ENCODE peak calls at places on chromosomes 3 and 15, in six cellular contexts. I is cardiac muscle cell; Z is mammary epithelial cell; H is CD4-positive, alpha-beta T cell; U is RWPE2; F is psoas muscle. L is an unnamed sample. For H3K27me3, the result is how much of the 10 kb centered on the place peaks cover.

GRCh38 chr3:12267380-12268030 is 21.4 kb upstream of the PPARG start:
- DNase-seq in H (no peak), Z (no peak), U (no peak), F (no peak), I (no peak), L (no peak)

GRCh38 chr3:116444819-116445290 is 432 bp downstream of the LSAMP start:
- DNase-seq in F (no peak), U (no peak), H (no peak), I (peak), Z (no peak), L (peak)

GRCh38 chr15:89034305-89034704 is 54.0 kb upstream of the ABHD2 start:
- DNase-seq in U (no peak), I (no peak), Z (peak), H (no peak), F (no peak), L (no peak)

GRCh38 chr3:52771702-52772101 is 962 bp upstream of the NEK4 start:
- DNase-seq in H (no peak), U (no peak), Z (no peak), I (no peak), F (no peak), L (no peak)

GRCh38 chr3:146184616-146185015 is 23.6 kb upstream of the PLOD2 start:
- DNase-seq in H (no peak), U (no peak), Z (peak), F (no peak), I (peak), L (no peak)

GRCh38 chr15:83061680-83062079 is 5.4 kb downstream of the BTBD1 start:
- DNase-seq in H (no peak), I (no peak), F (no peak), U (no peak), Z (peak), L (no peak)

GRCh38 chr3:14452676-14453367 is 50.4 kb downstream of the SLC6A6 start:
- DNase-seq in F (peak), Z (peak), I (no peak), U (no peak), H (no peak), L (no peak)

GRCh38 chr15:75436861-75437260 is 14.6 kb downstream of the SIN3A start:
- DNase-seq in U (no peak), I (no peak), F (no peak), Z (peak), H (no peak), L (no peak)

GRCh38 chr3:129648331-129648730 is 41.9 kb upstream of the PLXND1 start:
- DNase-seq in I (no peak), H (no peak), F (no peak), Z (no peak), U (no peak), L (no peak)

GRCh38 chr3:38049358-38050126 is 10.5 kb downstream of the DLEC1 start:
- DNase-seq in U (no peak), H (no peak), I (no peak), Z (no peak), F (no peak), L (no peak)

GRCh38 chr3:169026543-169027181 is 636.9 kb downstream of the MECOM start:
- DNase-seq in F (no peak), Z (peak), H (no peak), U (no peak), I (no peak), L (no peak)

GRCh38 chr15:74612677-74613076 is 3.0 kb upstream of the CLK3 start:
- DNase-seq in F (no peak), U (no peak), H (no peak), Z (no peak), I (no peak), L (no peak)

GRCh38 chr15:48547305-48547704 is 98.2 kb downstream of the FBN1 start:
- DNase-seq in I (no peak), H (no peak), U (no peak), Z (no peak), F (no peak), L (no peak)

DNA sequence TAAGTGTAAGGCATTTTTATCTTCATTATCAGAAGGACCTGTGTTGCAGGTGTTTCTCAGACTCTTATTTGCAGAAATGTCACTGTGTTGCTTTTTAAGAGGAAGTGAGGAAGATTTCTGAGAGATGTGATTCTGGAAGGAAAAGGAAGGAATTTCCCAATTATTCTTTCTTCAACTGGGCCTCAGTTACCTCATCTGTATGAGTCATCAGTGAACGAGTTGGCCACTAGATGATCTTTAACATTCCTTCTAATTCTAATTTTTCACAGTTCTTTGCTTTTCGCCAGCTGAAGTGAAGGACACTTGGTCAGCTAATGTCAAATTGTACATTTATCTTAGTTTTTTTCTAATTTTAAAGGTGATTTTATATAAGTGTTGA is 28.9 kb downstream of the CLEC3B start:
- DNase-seq in Z (peak), U (no peak), H (no peak), I (no peak), F (no peak), L (no peak)
- H3K27me3 ChIP-seq in Z (under half), U (under half), H (under half), I (under half), F (under half), L (under half)

GRCh38 chr3:157347577-157348303 is 88.9 kb upstream of the PTX3 start:
- DNase-seq in H (no peak), U (no peak), I (no peak), F (no peak), Z (no peak), L (peak)
- TF ChIP-seq CTCF in H (no peak), U (no peak), I (peak), F (no peak), Z (peak), L (peak)

GRCh38 chr15:40125950-40126349 is 17.3 kb upstream of the BMF start:
- DNase-seq in H (no peak), Z (no peak), I (no peak), F (no peak), U (no peak), L (no peak)
- H3K27ac ChIP-seq in H (no peak), Z (no peak), I (no peak), F (no peak), U (no peak), L (no peak)

DNA sequence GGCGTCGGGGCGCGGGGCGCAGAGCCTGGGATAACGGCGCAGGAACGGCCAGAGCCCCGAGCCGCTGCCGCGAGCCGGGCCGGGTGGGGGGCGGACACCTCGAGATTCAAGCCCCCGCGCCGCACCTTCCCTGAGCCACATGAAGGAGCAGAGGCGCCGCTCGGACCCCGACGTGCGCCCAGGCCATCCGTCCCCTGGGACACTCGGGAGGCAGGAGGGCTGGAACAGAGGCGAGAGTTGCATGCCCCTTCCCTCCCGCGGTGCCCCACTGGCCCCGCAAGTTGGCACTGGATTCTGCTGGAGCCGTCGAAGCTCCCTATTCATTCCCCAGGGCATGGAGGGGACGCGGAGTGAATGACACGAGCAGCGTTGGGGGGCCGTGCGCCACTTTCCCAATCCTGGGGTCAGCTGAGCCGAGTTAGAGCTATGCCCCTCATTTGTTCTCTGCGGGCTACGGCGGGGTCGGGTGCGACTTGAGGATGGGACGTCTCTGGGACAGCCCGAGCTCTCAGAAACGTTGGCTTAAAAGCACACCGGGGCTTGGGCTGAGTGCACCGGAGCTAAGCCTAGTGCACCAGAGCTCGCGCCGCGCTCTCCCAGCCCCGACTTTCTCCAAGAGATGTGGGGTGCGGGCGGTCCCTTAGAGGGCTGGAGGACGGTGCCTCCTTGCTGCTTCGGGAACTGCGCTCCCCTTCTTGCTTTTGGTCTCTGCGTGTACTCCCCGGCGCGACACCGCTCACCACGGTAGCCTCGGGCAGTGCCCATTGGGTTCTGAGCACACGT is 589 bp downstream of the SLC6A1 start:
- DNase-seq in U (no peak), I (no peak), Z (no peak), F (no peak), H (no peak), L (no peak)
- H3K27me3 ChIP-seq in U (half or more), I (half or more), Z (half or more), F (under half), H (half or more), L (under half)

L was measured in WERI-Rb-1.